ENCODE peak calls at places on chromosomes 16 and 17, in four cellular contexts. One of them, this sample, is unnamed.

GRCh38 chr17:66353937-66354401 is 51.6 kb downstream of the PRKCA start:
- DNase-seq in tibial artery: no peak
- DNase-seq in neural progenitor cell: no peak
- DNase-seq in CD8-positive, alpha-beta T cell: no peak
- DNase-seq in this sample: no peak

GRCh38 chr17:28338056-28338768 is 2.7 kb downstream of the TNFAIP1 start:
- DNase-seq in tibial artery: no peak
- DNase-seq in neural progenitor cell: no peak
- DNase-seq in CD8-positive, alpha-beta T cell: no peak
- DNase-seq in this sample: no peak

GRCh38 chr16:9481749-9482148 is 390.3 kb downstream of the HAPSTR1 start:
- DNase-seq in tibial artery: no peak
- DNase-seq in neural progenitor cell: no peak
- DNase-seq in CD8-positive, alpha-beta T cell: no peak
- DNase-seq in this sample: no peak

GRCh38 chr16:66572356-66572755 is 6.1 kb downstream of the CMTM1 start:
- DNase-seq in tibial artery: no peak
- DNase-seq in neural progenitor cell: no peak
- DNase-seq in CD8-positive, alpha-beta T cell: no peak
- DNase-seq in this sample: no peak

GRCh38 chr17:21283482-21284318 is 811 bp upstream of the MAP2K3 start:
- DNase-seq in tibial artery: peak
- DNase-seq in neural progenitor cell: peak
- DNase-seq in CD8-positive, alpha-beta T cell: no peak
- DNase-seq in this sample: no peak

GRCh38 chr17:65388911-65389310 is 172.5 kb downstream of the AXIN2 start:
- DNase-seq in tibial artery: no peak
- DNase-seq in neural progenitor cell: no peak
- DNase-seq in CD8-positive, alpha-beta T cell: no peak
- DNase-seq in this sample: no peak

GRCh38 chr16:23216658-23217246 is 34.2 kb downstream of the SCNN1G start:
- DNase-seq in tibial artery: no peak
- DNase-seq in neural progenitor cell: no peak
- DNase-seq in CD8-positive, alpha-beta T cell: no peak
- DNase-seq in this sample: no peak

GRCh38 chr17:27893834-27894503 is 804 bp upstream of the LYRM9 start:
- DNase-seq in tibial artery: no peak
- DNase-seq in neural progenitor cell: no peak
- DNase-seq in CD8-positive, alpha-beta T cell: no peak
- DNase-seq in this sample: no peak

GRCh38 chr17:72560303-72561247 is 439.8 kb downstream of the SOX9 start:
- DNase-seq in tibial artery: no peak
- DNase-seq in neural progenitor cell: peak
- DNase-seq in CD8-positive, alpha-beta T cell: no peak
- DNase-seq in this sample: peak

GRCh38 chr17:73319766-73320165 is 8.0 kb upstream of the CDC42EP4 start:
- DNase-seq in tibial artery: no peak
- DNase-seq in neural progenitor cell: no peak
- DNase-seq in CD8-positive, alpha-beta T cell: no peak
- DNase-seq in this sample: no peak

GRCh38 chr16:31507617-31507928 is 618 bp downstream of the RUSF1 start:
- DNase-seq in tibial artery: no peak
- DNase-seq in neural progenitor cell: no peak
- DNase-seq in CD8-positive, alpha-beta T cell: no peak
- DNase-seq in this sample: no peak

GRCh38 chr17:72386619-72387237 is 265.9 kb downstream of the SOX9 start:
- DNase-seq in tibial artery: no peak
- DNase-seq in neural progenitor cell: no peak
- DNase-seq in CD8-positive, alpha-beta T cell: no peak
- DNase-seq in this sample: no peak

GRCh38 chr17:57749701-57750100 is 4.6 kb upstream of the CCDC182 start:
- DNase-seq in tibial artery: no peak
- DNase-seq in neural progenitor cell: no peak
- DNase-seq in CD8-positive, alpha-beta T cell: no peak
- DNase-seq in this sample: no peak

GRCh38 chr17:731943-732787 is at the start of gene TLCD3A:
- DNase-seq in tibial artery: peak
- DNase-seq in neural progenitor cell: peak
- DNase-seq in CD8-positive, alpha-beta T cell: peak
- DNase-seq in this sample: peak

GRCh38 chr17:1995321-1996242 is 29.6 kb downstream of the RTN4RL1 start:
- DNase-seq in tibial artery: no peak
- DNase-seq in neural progenitor cell: no peak
- DNase-seq in CD8-positive, alpha-beta T cell: no peak
- DNase-seq in this sample: no peak

GRCh38 chr16:85987750-85988078 is 88.8 kb downstream of the IRF8 start:
- DNase-seq in tibial artery: no peak
- DNase-seq in neural progenitor cell: no peak
- DNase-seq in CD8-positive, alpha-beta T cell: no peak
- DNase-seq in this sample: no peak

GRCh38 chr17:74853048-74853397 is 6.7 kb downstream of the GRIN2C start:
- DNase-seq in tibial artery: no peak
- DNase-seq in neural progenitor cell: no peak
- DNase-seq in CD8-positive, alpha-beta T cell: no peak
- DNase-seq in this sample: no peak

GRCh38 chr17:2545393-2545792 is 33.7 kb upstream of the METTL16 start:
- DNase-seq in tibial artery: no peak
- DNase-seq in neural progenitor cell: no peak
- DNase-seq in CD8-positive, alpha-beta T cell: no peak
- DNase-seq in this sample: no peak

GRCh38 chr16:51731160-51731559 is 580.1 kb upstream of the SALL1 start:
- DNase-seq in tibial artery: no peak
- DNase-seq in neural progenitor cell: no peak
- DNase-seq in CD8-positive, alpha-beta T cell: no peak
- DNase-seq in this sample: no peak

GRCh38 chr17:58284613-58285421 is 4.1 kb upstream of the MPO start:
- DNase-seq in tibial artery: no peak
- DNase-seq in neural progenitor cell: peak
- DNase-seq in CD8-positive, alpha-beta T cell: no peak
- DNase-seq in this sample: no peak

GRCh38 chr17:72270530-72270929 is 149.7 kb downstream of the SOX9 start:
- DNase-seq in tibial artery: peak
- DNase-seq in neural progenitor cell: no peak
- DNase-seq in CD8-positive, alpha-beta T cell: no peak
- DNase-seq in this sample: no peak

GRCh38 chr17:81097943-81098308 is 63.0 kb downstream of the BAIAP2 start:
- DNase-seq in tibial artery: peak
- DNase-seq in neural progenitor cell: no peak
- DNase-seq in CD8-positive, alpha-beta T cell: no peak
- DNase-seq in this sample: peak

GRCh38 chr16:57145046-57145963 is 40.5 kb downstream of the PSME3IP1 start:
- DNase-seq in tibial artery: no peak
- DNase-seq in neural progenitor cell: no peak
- DNase-seq in CD8-positive, alpha-beta T cell: no peak
- DNase-seq in this sample: no peak

GRCh38 chr17:57111386-57111785 is 26.3 kb downstream of the AKAP1 start:
- DNase-seq in tibial artery: no peak
- DNase-seq in neural progenitor cell: no peak
- DNase-seq in CD8-positive, alpha-beta T cell: no peak
- DNase-seq in this sample: no peak

GRCh38 chr16:75288596-75289120 is 37.2 kb upstream of the BCAR1 start:
- DNase-seq in tibial artery: no peak
- DNase-seq in neural progenitor cell: no peak
- DNase-seq in CD8-positive, alpha-beta T cell: peak
- DNase-seq in this sample: no peak

GRCh38 chr16:4481965-4482364 is 5.8 kb downstream of the HMOX2 start:
- DNase-seq in tibial artery: no peak
- DNase-seq in neural progenitor cell: no peak
- DNase-seq in CD8-positive, alpha-beta T cell: no peak
- DNase-seq in this sample: no peak

GRCh38 chr17:19343256-19343630 is 19.3 kb downstream of the B9D1 start:
- DNase-seq in tibial artery: no peak
- DNase-seq in neural progenitor cell: no peak
- DNase-seq in CD8-positive, alpha-beta T cell: no peak
- DNase-seq in this sample: no peak

GRCh38 chr16:53132406-53132805 is 77.6 kb downstream of the CHD9 start:
- DNase-seq in tibial artery: no peak
- DNase-seq in neural progenitor cell: no peak
- DNase-seq in CD8-positive, alpha-beta T cell: no peak
- DNase-seq in this sample: no peak

GRCh38 chr17:41976142-41976768 is 9.7 kb downstream of the CNP start:
- DNase-seq in tibial artery: no peak
- DNase-seq in neural progenitor cell: no peak
- DNase-seq in CD8-positive, alpha-beta T cell: no peak
- DNase-seq in this sample: no peak

GRCh38 chr16:88385831-88386815 is 3.4 kb downstream of the ZNF469 start:
- DNase-seq in tibial artery: no peak
- DNase-seq in neural progenitor cell: no peak
- DNase-seq in CD8-positive, alpha-beta T cell: no peak
- DNase-seq in this sample: no peak

GRCh38 chr17:15454328-15454727 is 13.1 kb downstream of the CDRT4 start:
- DNase-seq in tibial artery: no peak
- DNase-seq in neural progenitor cell: no peak
- DNase-seq in CD8-positive, alpha-beta T cell: no peak
- DNase-seq in this sample: no peak

GRCh38 chr17:15457723-15458094 is 9.7 kb downstream of the CDRT4 start:
- DNase-seq in tibial artery: peak
- DNase-seq in neural progenitor cell: no peak
- DNase-seq in CD8-positive, alpha-beta T cell: no peak
- DNase-seq in this sample: no peak

GRCh38 chr17:15453782-15454181 is 13.6 kb downstream of the CDRT4 start:
- DNase-seq in tibial artery: no peak
- DNase-seq in neural progenitor cell: no peak
- DNase-seq in CD8-positive, alpha-beta T cell: no peak
- DNase-seq in this sample: no peak

GRCh38 chr17:15456486-15456885 is 10.9 kb downstream of the CDRT4 start:
- DNase-seq in tibial artery: peak
- DNase-seq in neural progenitor cell: no peak
- DNase-seq in CD8-positive, alpha-beta T cell: no peak
- DNase-seq in this sample: no peak

DNA sequence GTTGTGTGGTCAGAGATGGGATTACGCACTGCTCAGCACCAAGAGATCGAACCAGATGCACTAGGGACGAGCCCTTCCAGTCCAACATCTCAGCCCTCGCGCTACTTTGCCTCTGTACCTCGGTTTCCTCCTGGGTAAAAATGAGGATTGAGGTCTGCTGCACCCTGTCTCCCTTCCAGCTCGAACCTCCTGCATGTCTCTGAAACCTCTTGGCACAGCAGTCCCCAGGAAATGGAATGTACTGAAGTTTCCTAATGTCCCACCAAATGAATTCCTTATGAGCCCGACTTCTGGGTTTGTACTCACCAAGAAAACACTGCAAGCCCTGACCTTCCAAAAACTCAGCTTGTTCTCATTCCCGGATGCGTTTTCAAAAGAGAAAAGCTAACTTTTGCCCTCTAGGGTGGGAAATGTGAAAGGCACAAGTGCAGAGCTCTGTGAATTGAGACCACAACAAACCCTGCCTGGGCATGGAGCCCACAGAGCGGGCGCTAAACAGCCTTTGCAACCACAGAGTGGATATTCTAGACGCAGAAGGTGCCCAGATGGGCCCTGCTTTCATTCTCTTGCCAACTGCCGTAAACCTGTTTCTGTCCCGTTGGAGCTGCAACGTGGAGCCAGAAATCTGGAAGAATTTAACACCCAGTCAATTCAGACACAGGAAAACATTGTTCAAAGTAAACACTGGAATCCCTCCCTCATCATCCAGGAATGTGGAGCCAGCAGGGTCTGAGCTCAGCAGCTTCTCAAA is 10.3 kb downstream of the CDRT4 start:
- DNase-seq in tibial artery: peak
- DNase-seq in neural progenitor cell: no peak
- DNase-seq in CD8-positive, alpha-beta T cell: no peak
- DNase-seq in this sample: no peak
- H3K27ac ChIP-seq in tibial artery: peak
- H3K27ac ChIP-seq in neural progenitor cell: no peak
- H3K27ac ChIP-seq in CD8-positive, alpha-beta T cell: no peak
- H3K27ac ChIP-seq in this sample: peak

GRCh38 chr17:78058001-78058400 is 70.6 kb downstream of the TMC6 start:
- DNase-seq in tibial artery: no peak
- DNase-seq in neural progenitor cell: no peak
- DNase-seq in CD8-positive, alpha-beta T cell: no peak
- DNase-seq in this sample: no peak
- H3K27ac ChIP-seq in tibial artery: peak
- H3K27ac ChIP-seq in neural progenitor cell: no peak
- H3K27ac ChIP-seq in CD8-positive, alpha-beta T cell: no peak
- H3K27ac ChIP-seq in this sample: no peak

GRCh38 chr17:14197582-14197981 is 39.1 kb downstream of the CDRT15 start:
- DNase-seq in tibial artery: no peak
- DNase-seq in neural progenitor cell: no peak
- DNase-seq in CD8-positive, alpha-beta T cell: peak
- DNase-seq in this sample: no peak

GRCh38 chr17:14200354-14200753 is 36.3 kb downstream of the CDRT15 start:
- DNase-seq in tibial artery: no peak
- DNase-seq in neural progenitor cell: no peak
- DNase-seq in CD8-positive, alpha-beta T cell: no peak
- DNase-seq in this sample: no peak

GRCh38 chr17:14198013-14198412 is 38.6 kb downstream of the CDRT15 start:
- DNase-seq in tibial artery: no peak
- DNase-seq in neural progenitor cell: peak
- DNase-seq in CD8-positive, alpha-beta T cell: no peak
- DNase-seq in this sample: no peak

GRCh38 chr17:14198575-14198974 is 38.1 kb downstream of the CDRT15 start:
- DNase-seq in tibial artery: no peak
- DNase-seq in neural progenitor cell: no peak
- DNase-seq in CD8-positive, alpha-beta T cell: no peak
- DNase-seq in this sample: no peak

GRCh38 chr17:14196337-14196997 is 40.2 kb downstream of the CDRT15 start:
- DNase-seq in tibial artery: no peak
- DNase-seq in neural progenitor cell: no peak
- DNase-seq in CD8-positive, alpha-beta T cell: no peak
- DNase-seq in this sample: no peak
- H3K27ac ChIP-seq in tibial artery: no peak
- H3K27ac ChIP-seq in neural progenitor cell: no peak
- H3K27ac ChIP-seq in CD8-positive, alpha-beta T cell: no peak
- H3K27ac ChIP-seq in this sample: no peak

GRCh38 chr17:78366109-78366848 is 6.4 kb upstream of the SOCS3 start:
- DNase-seq in tibial artery: no peak
- DNase-seq in neural progenitor cell: no peak
- DNase-seq in CD8-positive, alpha-beta T cell: no peak
- DNase-seq in this sample: no peak

GRCh38 chr17:78362671-78363070 is 2.8 kb upstream of the SOCS3 start:
- DNase-seq in tibial artery: no peak
- DNase-seq in neural progenitor cell: no peak
- DNase-seq in CD8-positive, alpha-beta T cell: no peak
- DNase-seq in this sample: no peak

GRCh38 chr17:78362232-78362631 is 2.4 kb upstream of the SOCS3 start:
- DNase-seq in tibial artery: no peak
- DNase-seq in neural progenitor cell: no peak
- DNase-seq in CD8-positive, alpha-beta T cell: no peak
- DNase-seq in this sample: no peak

GRCh38 chr17:78365561-78366108 is 5.8 kb upstream of the SOCS3 start:
- DNase-seq in tibial artery: no peak
- DNase-seq in neural progenitor cell: peak
- DNase-seq in CD8-positive, alpha-beta T cell: no peak
- DNase-seq in this sample: peak

GRCh38 chr17:78364436-78365281 is 4.8 kb upstream of the SOCS3 start:
- DNase-seq in tibial artery: no peak
- DNase-seq in neural progenitor cell: peak
- DNase-seq in CD8-positive, alpha-beta T cell: no peak
- DNase-seq in this sample: no peak
- H3K27ac ChIP-seq in tibial artery: peak
- H3K27ac ChIP-seq in neural progenitor cell: peak
- H3K27ac ChIP-seq in CD8-positive, alpha-beta T cell: no peak
- H3K27ac ChIP-seq in this sample: no peak